ENCODE peak calls at places on chromosomes 12 and 14, in five cellular contexts. One of them, this sample, is unnamed.

GRCh38 chr14:95299271-95299670 is 20.4 kb downstream of the CLMN start:
- DNase-seq in B cell: no peak
- DNase-seq in GM12865: no peak
- DNase-seq in NB4: no peak
- DNase-seq in stomach: no peak
- DNase-seq in this sample: no peak

GRCh38 chr12:111440152-111440551 is 34.4 kb downstream of the SH2B3 start:
- DNase-seq in GM12865: no peak
- DNase-seq in NB4: no peak
- DNase-seq in stomach: no peak
- DNase-seq in B cell: no peak
- DNase-seq in this sample: no peak

GRCh38 chr12:52434096-52434733 is at the start of gene KRT75:
- DNase-seq in B cell: no peak
- DNase-seq in NB4: no peak
- DNase-seq in GM12865: no peak
- DNase-seq in stomach: no peak
- DNase-seq in this sample: no peak

GRCh38 chr12:97557116-97557515 is 94.5 kb downstream of the RMST start:
- DNase-seq in GM12865: no peak
- DNase-seq in B cell: no peak
- DNase-seq in NB4: no peak
- DNase-seq in stomach: no peak
- DNase-seq in this sample: no peak

GRCh38 chr12:64104376-64104775 is 117.7 kb downstream of the KICS2 start:
- DNase-seq in stomach: no peak
- DNase-seq in B cell: no peak
- DNase-seq in GM12865: no peak
- DNase-seq in NB4: no peak
- DNase-seq in this sample: no peak

GRCh38 chr14:71762575-71762974 is 169.7 kb upstream of the RGS6 start:
- DNase-seq in GM12865: no peak
- DNase-seq in NB4: no peak
- DNase-seq in stomach: no peak
- DNase-seq in B cell: no peak
- DNase-seq in this sample: no peak

GRCh38 chr12:108525681-108526080 is 10.6 kb downstream of the FICD start:
- DNase-seq in stomach: no peak
- DNase-seq in GM12865: no peak
- DNase-seq in NB4: no peak
- DNase-seq in B cell: no peak
- DNase-seq in this sample: no peak

GRCh38 chr12:30613119-30613830 is 82.4 kb downstream of the IPO8 start:
- DNase-seq in stomach: no peak
- DNase-seq in GM12865: no peak
- DNase-seq in NB4: no peak
- DNase-seq in B cell: no peak
- DNase-seq in this sample: no peak

GRCh38 chr14:53953828-53954550 is 2.6 kb downstream of the BMP4 start:
- DNase-seq in B cell: no peak
- DNase-seq in stomach: no peak
- DNase-seq in GM12865: peak; percentile 45
- DNase-seq in NB4: no peak
- DNase-seq in this sample: no peak

GRCh38 chr14:65336191-65336591 is 76.3 kb upstream of the FUT8 start:
- DNase-seq in GM12865: peak; percentile 75
- DNase-seq in NB4: no peak
- DNase-seq in B cell: no peak
- DNase-seq in stomach: no peak
- DNase-seq in this sample: peak; percentile 45

GRCh38 chr12:30847259-30847658 is 79.3 kb upstream of the TSPAN11 start:
- DNase-seq in B cell: no peak
- DNase-seq in NB4: peak; percentile 80
- DNase-seq in stomach: no peak
- DNase-seq in GM12865: peak; percentile 83
- DNase-seq in this sample: no peak

GRCh38 chr12:51621155-51621922 is 30.3 kb downstream of the SCN8A start:
- DNase-seq in B cell: no peak
- DNase-seq in stomach: no peak
- DNase-seq in NB4: no peak
- DNase-seq in GM12865: no peak
- DNase-seq in this sample: no peak

GRCh38 chr14:56474419-56475022 is 105.1 kb upstream of the TMEM260 start:
- DNase-seq in B cell: peak; percentile 44
- DNase-seq in GM12865: peak; percentile 35
- DNase-seq in NB4: peak; percentile 50
- DNase-seq in stomach: no peak
- DNase-seq in this sample: peak; percentile 34

GRCh38 chr12:71194657-71195056 is 36.9 kb upstream of the TSPAN8 start:
- DNase-seq in GM12865: no peak
- DNase-seq in NB4: no peak
- DNase-seq in B cell: no peak
- DNase-seq in stomach: no peak
- DNase-seq in this sample: no peak

GRCh38 chr12:92078167-92079053 is 67.2 kb downstream of the BTG1 start:
- DNase-seq in B cell: no peak
- DNase-seq in NB4: peak; percentile 82
- DNase-seq in GM12865: no peak
- DNase-seq in stomach: no peak
- DNase-seq in this sample: no peak

GRCh38 chr14:35986219-35986573 is 160.1 kb downstream of the BRMS1L start:
- DNase-seq in GM12865: peak; percentile 59
- DNase-seq in stomach: no peak
- DNase-seq in NB4: peak; percentile 42
- DNase-seq in B cell: no peak
- DNase-seq in this sample: peak; percentile 25

GRCh38 chr12:46415552-46415951 is 43.0 kb upstream of the SLC38A2 start:
- DNase-seq in NB4: no peak
- DNase-seq in B cell: no peak
- DNase-seq in GM12865: no peak
- DNase-seq in stomach: no peak
- DNase-seq in this sample: no peak

GRCh38 chr12:102824218-102824835 is 92.7 kb downstream of the PAH start:
- DNase-seq in NB4: peak; percentile 33
- DNase-seq in GM12865: peak; percentile 9
- DNase-seq in B cell: no peak
- DNase-seq in stomach: no peak
- DNase-seq in this sample: peak; percentile 22

GRCh38 chr14:104979758-104980591 is 1.8 kb upstream of the AHNAK2 start:
- DNase-seq in NB4: no peak
- DNase-seq in B cell: no peak
- DNase-seq in stomach: peak; percentile 77
- DNase-seq in GM12865: no peak
- DNase-seq in this sample: no peak

GRCh38 chr14:65255583-65256443 is 153.5 kb upstream of the MAX start:
- DNase-seq in GM12865: peak; percentile 14
- DNase-seq in NB4: no peak
- DNase-seq in B cell: no peak
- DNase-seq in stomach: peak; percentile 86
- DNase-seq in this sample: no peak

GRCh38 chr12:63940295-63940997 is 95.9 kb downstream of the SRGAP1 start:
- DNase-seq in stomach: no peak
- DNase-seq in GM12865: no peak
- DNase-seq in B cell: no peak
- DNase-seq in NB4: no peak
- DNase-seq in this sample: no peak

GRCh38 chr14:54782803-54783659 is 119.6 kb downstream of the GCH1 start:
- DNase-seq in GM12865: peak; percentile 84
- DNase-seq in NB4: peak; percentile 80
- DNase-seq in stomach: no peak
- DNase-seq in B cell: peak; percentile 64
- DNase-seq in this sample: peak; percentile 74

GRCh38 chr12:98698603-98699463 is 53.7 kb downstream of the APAF1 start:
- DNase-seq in B cell: no peak
- DNase-seq in NB4: peak; percentile 80
- DNase-seq in stomach: peak; percentile 31
- DNase-seq in GM12865: peak; percentile 75
- DNase-seq in this sample: peak; percentile 54

GRCh38 chr14:23324993-23325392 is 3.7 kb downstream of the PABPN1 start:
- DNase-seq in GM12865: no peak
- DNase-seq in stomach: no peak
- DNase-seq in NB4: no peak
- DNase-seq in B cell: no peak
- DNase-seq in this sample: no peak

GRCh38 chr14:64423987-64424386 is 35.8 kb downstream of the MTHFD1 start:
- DNase-seq in B cell: no peak
- DNase-seq in GM12865: no peak
- DNase-seq in NB4: no peak
- DNase-seq in stomach: no peak
- DNase-seq in this sample: no peak

GRCh38 chr12:31833541-31833840 is 104.7 kb upstream of the AMN1 start:
- DNase-seq in GM12865: no peak
- DNase-seq in NB4: no peak
- DNase-seq in B cell: no peak
- DNase-seq in stomach: no peak
- DNase-seq in this sample: no peak

GRCh38 chr12:53505086-53505485 is 2.2 kb downstream of the NPFF start:
- DNase-seq in GM12865: no peak
- DNase-seq in NB4: no peak
- DNase-seq in stomach: no peak
- DNase-seq in B cell: no peak
- DNase-seq in this sample: no peak

GRCh38 chr14:24613241-24613640 is 3.8 kb upstream of the GZMH start:
- DNase-seq in NB4: peak; percentile 72
- DNase-seq in GM12865: no peak
- DNase-seq in stomach: no peak
- DNase-seq in B cell: no peak
- DNase-seq in this sample: peak; percentile 20

GRCh38 chr14:72535485-72535884 is 358.4 kb downstream of the DPF3 start:
- DNase-seq in stomach: no peak
- DNase-seq in GM12865: peak; percentile 67
- DNase-seq in B cell: no peak
- DNase-seq in NB4: peak; percentile 76
- DNase-seq in this sample: no peak

DNA sequence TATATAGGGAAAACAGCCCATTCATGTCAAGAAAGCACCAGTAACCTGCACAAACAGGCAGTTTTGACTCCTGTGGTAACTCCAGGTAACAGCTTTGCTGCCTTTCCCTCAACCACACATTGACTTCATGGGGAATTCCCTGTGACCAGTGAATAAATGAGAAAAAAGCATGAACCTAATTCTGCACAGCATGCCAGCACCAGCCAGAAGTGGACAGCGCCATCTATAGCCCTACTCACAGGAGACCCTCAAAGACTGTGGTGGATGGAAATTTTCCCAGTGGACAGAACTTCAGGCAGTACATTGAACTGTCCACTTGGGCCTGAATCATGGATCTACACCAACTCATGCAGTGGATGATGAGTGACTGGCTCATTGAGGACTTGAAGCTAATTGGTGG is 152.1 kb downstream of the SLC8A3 start:
- DNase-seq in NB4: peak; percentile 14
- DNase-seq in stomach: no peak
- DNase-seq in B cell: no peak
- DNase-seq in GM12865: no peak
- DNase-seq in this sample: no peak
- TF ChIP-seq CTCF in NB4: no peak
- TF ChIP-seq CTCF in stomach: no peak
- TF ChIP-seq CTCF in B cell: no peak
- TF ChIP-seq CTCF in GM12865: no peak
- TF ChIP-seq CTCF in this sample: no peak

GRCh38 chr14:68103841-68104240 is 284.3 kb downstream of the RAD51B start:
- DNase-seq in NB4: no peak
- DNase-seq in B cell: no peak
- DNase-seq in GM12865: no peak
- DNase-seq in stomach: no peak
- DNase-seq in this sample: no peak
- TF ChIP-seq CTCF in NB4: no peak
- TF ChIP-seq CTCF in B cell: no peak
- TF ChIP-seq CTCF in GM12865: no peak
- TF ChIP-seq CTCF in stomach: no peak
- TF ChIP-seq CTCF in this sample: no peak

GRCh38 chr12:2739832-2740641 is 54.7 kb upstream of the FKBP4 start:
- DNase-seq in GM12865: no peak
- DNase-seq in stomach: peak; percentile 35
- DNase-seq in NB4: no peak
- DNase-seq in B cell: no peak
- DNase-seq in this sample: no peak
- TF ChIP-seq CTCF in GM12865: no peak
- TF ChIP-seq CTCF in stomach: peak; percentile 70
- TF ChIP-seq CTCF in NB4: no peak
- TF ChIP-seq CTCF in B cell: no peak
- TF ChIP-seq CTCF in this sample: no peak

GRCh38 chr12:15151141-15152091 is 69.8 kb downstream of the RERG start:
- DNase-seq in B cell: no peak
- DNase-seq in NB4: peak; percentile 14
- DNase-seq in GM12865: peak; percentile 3
- DNase-seq in stomach: no peak
- DNase-seq in this sample: no peak
- TF ChIP-seq CTCF in B cell: peak; percentile 25
- TF ChIP-seq CTCF in NB4: peak; percentile 27
- TF ChIP-seq CTCF in GM12865: no peak
- TF ChIP-seq CTCF in stomach: peak; percentile 58
- TF ChIP-seq CTCF in this sample: no peak